ENCODE peak calls at places on chromosomes 12 and 14, in six cellular contexts. N is fibroblast of pulmonary artery, I is AG04449, Z is RWPE1, Y is T-helper 1 cell, M is mesothelial cell of epicardium. A is an unnamed sample.

GRCh38 chr12:34400423-34400881 is 378.2 kb downstream of the ALG10 start:
- DNase-seq in M (peak; percentile 19), N (no peak), I (no peak), Z (no peak), Y (no peak), A (no peak)

GRCh38 chr12:66453111-66453510 is 150.8 kb downstream of the HELB start:
- DNase-seq in I (no peak), N (no peak), Y (no peak), M (no peak), Z (no peak), A (no peak)

GRCh38 chr12:10553148-10553547 is 47.5 kb downstream of the EIF2S3B start:
- DNase-seq in N (no peak), Z (no peak), Y (no peak), I (no peak), M (no peak), A (no peak)

GRCh38 chr14:93546642-93547041 is 115.9 kb downstream of the UNC79 start:
- DNase-seq in M (no peak), N (no peak), Z (no peak), Y (no peak), I (no peak), A (no peak)

GRCh38 chr12:51951843-51952722 is 584 bp downstream of the ACVR1B start:
- DNase-seq in M (peak; percentile 44), I (no peak), N (no peak), Y (no peak), Z (peak; percentile 22), A (peak; percentile 68)

GRCh38 chr14:76715102-76715926 is 46.0 kb upstream of the VASH1 start:
- DNase-seq in Z (no peak), Y (no peak), I (no peak), N (peak; percentile 51), M (no peak), A (no peak)

GRCh38 chr14:53109688-53110041 is 43.5 kb downstream of the DDHD1 start:
- DNase-seq in N (no peak), Z (no peak), M (no peak), I (no peak), Y (peak; percentile 20), A (peak; percentile 4)

GRCh38 chr12:130177615-130178014 is 15.4 kb downstream of the FZD10 start:
- DNase-seq in M (no peak), Z (no peak), Y (no peak), I (no peak), N (no peak), A (no peak)

GRCh38 chr14:53509845-53510244 is 356.7 kb upstream of the DDHD1 start:
- DNase-seq in I (no peak), N (no peak), Z (peak; percentile 72), M (no peak), Y (no peak), A (no peak)

GRCh38 chr12:119183942-119184695 is 5.4 kb downstream of the HSPB8 start:
- DNase-seq in N (no peak), M (no peak), Y (no peak), I (no peak), Z (no peak), A (no peak)

GRCh38 chr12:65443038-65443437 is 164.6 kb downstream of the MSRB3 start:
- DNase-seq in Z (no peak), N (no peak), I (no peak), M (no peak), Y (no peak), A (no peak)

GRCh38 chr12:92167075-92167474 is 21.4 kb upstream of the BTG1 start:
- DNase-seq in Z (no peak), M (no peak), N (no peak), Y (no peak), I (no peak), A (no peak)

GRCh38 chr12:27163048-27163715 is 80.8 kb upstream of the C12orf71 start:
- DNase-seq in Z (no peak), I (no peak), M (no peak), Y (no peak), N (no peak), A (no peak)

GRCh38 chr12:12376636-12377448 is 20.0 kb downstream of the BORCS5 start:
- DNase-seq in N (peak; percentile 90), I (peak; percentile 52), Z (peak; percentile 59), M (no peak), Y (peak; percentile 87), A (peak; percentile 78)

GRCh38 chr12:78562358-78563205 is 302.0 kb upstream of the SYT1 start:
- DNase-seq in I (no peak), Y (no peak), M (no peak), Z (peak; percentile 6), N (peak; percentile 58), A (peak; percentile 13)

GRCh38 chr12:16509411-16509810 is 96.6 kb downstream of the LMO3 start:
- DNase-seq in N (no peak), Y (no peak), M (no peak), I (no peak), Z (no peak), A (no peak)

GRCh38 chr12:12705833-12706520 is 10.0 kb upstream of the GPR19 start:
- DNase-seq in Y (peak; percentile 61), N (no peak), Z (no peak), I (no peak), M (no peak), A (no peak)

GRCh38 chr14:102770910-102771543 is 6.2 kb upstream of the TRAF3 start:
- DNase-seq in I (no peak), N (no peak), Z (no peak), Y (no peak), M (no peak), A (no peak)

GRCh38 chr12:131044136-131044535 is 90.4 kb downstream of the ADGRD1 start:
- DNase-seq in Y (no peak), Z (no peak), N (no peak), I (no peak), M (no peak), A (no peak)

GRCh38 chr12:91406920-91407341 is 224.3 kb upstream of the DCN start:
- DNase-seq in Z (peak; percentile 84), N (peak; percentile 49), I (no peak), Y (no peak), M (no peak), A (no peak)

GRCh38 chr14:54515670-54516069 is 6.0 kb downstream of the CGRRF1 start:
- DNase-seq in N (no peak), Z (no peak), I (no peak), M (no peak), Y (no peak), A (no peak)

GRCh38 chr14:32813401-32813800 is 125.3 kb upstream of the NPAS3 start:
- DNase-seq in Y (no peak), I (no peak), N (no peak), Z (no peak), M (no peak), A (no peak)

GRCh38 chr14:28719130-28719529 is 47.5 kb upstream of the FOXG1 start:
- DNase-seq in Z (no peak), Y (no peak), I (no peak), N (no peak), M (no peak), A (no peak)

GRCh38 chr12:40946612-40947194 is 241.4 kb upstream of the PDZRN4 start:
- DNase-seq in Y (no peak), Z (peak; percentile 24), N (peak; percentile 57), M (no peak), I (peak; percentile 1), A (peak; percentile 56)

GRCh38 chr12:115227137-115227615 is 543.2 kb upstream of the TBX3 start:
- DNase-seq in Y (no peak), I (peak; percentile 77), N (peak; percentile 67), M (no peak), Z (peak; percentile 94), A (no peak)

GRCh38 chr12:93379432-93380308 is 1.9 kb downstream of the NUDT4 start:
- DNase-seq in Y (peak; percentile 6), M (no peak), I (no peak), Z (no peak), N (no peak), A (peak; percentile 44)

GRCh38 chr14:44778562-44778961 is 183.2 kb downstream of the KLHL28 start:
- DNase-seq in N (peak; percentile 93), Z (no peak), M (no peak), Y (no peak), I (no peak), A (no peak)

GRCh38 chr12:45217846-45218245 is 2.0 kb downstream of the ANO6 start:
- DNase-seq in Y (no peak), Z (no peak), N (no peak), I (no peak), M (no peak), A (no peak)

A was measured in NB4.